ENCODE peak calls at places on chromosome 11, in ten cellular contexts. F is IMR-90, D is stomach, J is A549, T is heart left ventricle, M is tibial nerve, H is adrenal gland, N is HCT116, G is lower leg skin, Y is GM12878. U is an unnamed sample.
A peak's percentile ranks its signal among the peaks of the same experiment; 100 is the strongest.

GRCh38 chr11:123195182-123196059 is at the start of gene CLMP:
- DNase-seq in D (no peak), Y (no peak), F (peak; percentile 82), G (no peak), T (peak; percentile 64), N (no peak), H (peak; percentile 70), M (peak; percentile 54), J (peak; percentile 35), U (no peak)

GRCh38 chr11:119376197-119376847 is 5.2 kb downstream of the USP2 start:
- DNase-seq in F (peak; percentile 37), J (no peak), G (peak; percentile 18), N (no peak), D (peak; percentile 84), T (no peak), M (no peak), H (peak; percentile 64), Y (no peak), U (no peak)

GRCh38 chr11:68471360-68472340 is 11.1 kb downstream of the PPP6R3 start:
- DNase-seq in F (peak; percentile 29), N (no peak), H (no peak), M (no peak), T (no peak), J (no peak), G (no peak), D (no peak), Y (peak; percentile 32), U (no peak)

GRCh38 chr11:68406318-68407313 is 53.9 kb upstream of the PPP6R3 start:
- DNase-seq in T (no peak), Y (no peak), N (no peak), J (no peak), M (no peak), D (peak; percentile 63), G (no peak), H (no peak), F (no peak), U (no peak)

GRCh38 chr11:132844956-132845355 is 687.3 kb downstream of the OPCML start:
- DNase-seq in G (no peak), Y (no peak), F (peak; percentile 96), J (no peak), N (no peak), M (no peak), D (no peak), H (no peak), T (no peak), U (no peak)

GRCh38 chr11:119473226-119473625 is 50.3 kb upstream of the THY1 start:
- DNase-seq in J (no peak), H (no peak), F (no peak), G (peak; percentile 7), D (no peak), M (no peak), T (no peak), Y (no peak), N (no peak), U (no peak)

GRCh38 chr11:75236062-75236461 is 4.5 kb upstream of the TPBGL start:
- DNase-seq in T (no peak), H (no peak), J (no peak), N (no peak), D (peak; percentile 5), Y (no peak), M (no peak), F (no peak), G (no peak), U (no peak)

GRCh38 chr11:108562746-108563581 is 30.6 kb downstream of the EXPH5 start:
- DNase-seq in F (no peak), Y (no peak), M (no peak), T (no peak), H (no peak), J (no peak), G (no peak), D (no peak), N (no peak), U (no peak)

GRCh38 chr11:15774021-15774862 is 582.1 kb downstream of the SOX6 start:
- DNase-seq in F (no peak), G (no peak), N (no peak), J (no peak), D (no peak), T (no peak), Y (no peak), M (no peak), H (no peak), U (no peak)

GRCh38 chr11:57979532-57980079 is 44.1 kb upstream of the OR9Q1 start:
- DNase-seq in T (no peak), Y (no peak), M (no peak), N (no peak), F (no peak), D (no peak), H (no peak), G (no peak), J (no peak), U (no peak)

GRCh38 chr11:133718831-133719230 is 126.5 kb downstream of the SPATA19 start:
- DNase-seq in G (no peak), J (no peak), H (no peak), T (no peak), M (no peak), N (no peak), Y (no peak), F (no peak), D (no peak), U (no peak)

GRCh38 chr11:45722144-45722543 is 56.7 kb upstream of the CHST1 start:
- DNase-seq in D (no peak), M (no peak), N (no peak), G (no peak), F (no peak), H (no peak), J (no peak), Y (no peak), T (no peak), U (no peak)

GRCh38 chr11:77151804-77152513 is 23.9 kb downstream of the MYO7A start:
- DNase-seq in Y (peak; percentile 5), J (no peak), D (no peak), G (no peak), T (no peak), H (peak; percentile 40), N (no peak), F (peak; percentile 32), M (no peak), U (no peak)

DNA sequence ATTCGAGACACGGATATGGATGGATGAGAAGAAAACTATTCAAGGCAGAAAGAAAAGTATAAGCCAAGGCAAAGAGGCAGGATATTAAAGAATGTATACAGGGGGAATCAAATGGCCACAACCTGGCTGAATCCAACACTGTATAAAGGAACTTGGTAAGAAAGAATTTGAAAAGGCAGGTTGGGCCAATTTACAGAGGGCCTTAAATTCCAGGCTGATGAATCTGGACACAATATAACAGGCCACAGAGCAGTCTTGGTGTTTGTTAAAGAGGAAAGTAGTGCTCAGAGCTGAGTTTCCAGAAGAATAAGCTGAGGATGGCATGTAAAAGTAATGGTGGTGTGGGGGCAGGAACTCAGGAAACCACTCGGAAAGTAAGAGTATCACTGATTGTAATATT is 72.3 kb upstream of the POU2AF2 start:
- DNase-seq in D (no peak), N (no peak), Y (no peak), T (no peak), F (peak; percentile 35), H (no peak), M (no peak), G (no peak), J (no peak), U (no peak)
- TF ChIP-seq POLR2A in D (no peak), N (no peak), Y (no peak), T (no peak), F (no peak), H (no peak), M (no peak), G (no peak), J (no peak), U (no peak)

DNA sequence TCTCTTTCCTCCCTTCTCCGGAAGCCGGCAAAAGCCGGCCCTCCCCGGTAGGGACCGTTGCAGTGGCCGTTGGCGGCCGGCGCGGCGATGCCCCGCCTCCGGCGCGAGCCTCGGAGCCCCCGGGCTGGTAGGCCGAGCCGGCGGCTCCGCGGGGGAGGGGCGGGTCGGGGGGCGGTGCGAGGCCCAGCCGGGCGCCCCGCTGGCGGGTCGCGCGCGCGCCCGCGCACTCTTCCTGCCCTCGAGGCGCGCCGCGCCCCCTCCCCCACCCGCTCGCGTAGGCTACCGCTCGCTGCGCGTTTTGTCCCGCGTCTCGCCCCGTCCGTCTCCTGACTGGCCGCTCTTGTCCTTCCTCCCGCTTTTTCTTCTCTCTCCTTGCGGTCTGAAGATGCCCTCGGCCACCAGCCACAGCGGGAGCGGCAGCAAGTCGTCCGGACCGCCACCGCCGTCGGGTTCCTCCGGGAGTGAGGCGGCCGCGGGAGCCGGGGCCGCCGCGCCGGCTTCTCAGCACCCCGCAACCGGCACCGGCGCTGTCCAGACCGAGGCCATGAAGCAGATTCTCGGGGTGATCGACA is 591 bp downstream of the CAPRIN1 start:
- DNase-seq in F (peak; percentile 84), N (peak; percentile 64), G (peak; percentile 78), H (peak; percentile 95), J (peak; percentile 86), M (peak; percentile 78), T (peak; percentile 95), D (peak; percentile 93), Y (no peak), U (peak; percentile 94)
- TF ChIP-seq POLR2A in F (peak; percentile 55), N (peak; percentile 19), G (no peak), H (no peak), J (peak; percentile 56), M (peak; percentile 34), T (no peak), D (no peak), Y (peak; percentile 53), U (peak; percentile 14)

GRCh38 chr11:82733444-82734119 is at the start of gene FAM181B:
- DNase-seq in T (peak; percentile 76), M (peak; percentile 37), F (no peak), H (peak; percentile 50), G (no peak), N (no peak), J (peak; percentile 11), D (peak; percentile 38), Y (no peak), U (peak; percentile 28)
- TF ChIP-seq POLR2A in T (no peak), M (peak; percentile 26), F (no peak), H (no peak), G (no peak), N (no peak), J (no peak), D (no peak), Y (no peak), U (no peak)

GRCh38 chr11:109864834-109865557 is 228.2 kb upstream of the ZC3H12C start:
- DNase-seq in D (no peak), M (no peak), H (no peak), N (no peak), G (no peak), T (no peak), F (peak; percentile 74), J (no peak), Y (no peak), U (no peak)

GRCh38 chr11:109867784-109868183 is 225.4 kb upstream of the ZC3H12C start:
- DNase-seq in D (no peak), M (no peak), H (no peak), J (no peak), N (no peak), F (no peak), Y (no peak), T (no peak), G (no peak), U (no peak)

GRCh38 chr11:109869536-109869935 is 223.7 kb upstream of the ZC3H12C start:
- DNase-seq in D (no peak), G (no peak), J (no peak), F (no peak), T (no peak), Y (no peak), N (no peak), H (no peak), M (no peak), U (no peak)

GRCh38 chr11:109865558-109866186 is 227.5 kb upstream of the ZC3H12C start:
- DNase-seq in J (no peak), F (no peak), D (no peak), N (no peak), T (no peak), M (no peak), G (no peak), Y (no peak), H (peak; percentile 75), U (no peak)

GRCh38 chr11:109870313-109870712 is 222.9 kb upstream of the ZC3H12C start:
- DNase-seq in M (no peak), F (no peak), D (no peak), T (no peak), J (no peak), H (no peak), N (no peak), G (no peak), Y (no peak), U (no peak)
- TF ChIP-seq POLR2A in M (no peak), F (no peak), D (no peak), T (no peak), J (no peak), H (no peak), N (no peak), G (no peak), Y (no peak), U (no peak)